ENCODE peak calls at places on chromosomes 7 and 10, in seven cellular contexts. T is mesenchymal stem cell, X is IMR-90, A is H9, F is mesendoderm, S is H1, D is trophoblast cell. Z is an unnamed sample.
A peak's percentile ranks its signal among the peaks of the same experiment; 100 is the strongest.

GRCh38 chr10:12526311-12526710 is 177.0 kb downstream of the CAMK1D start:
- DNase-seq in T (no peak), X (no peak), A (no peak), F (no peak), S (peak; percentile 10), D (no peak), Z (no peak)

GRCh38 chr7:102994567-102994966 is 80.0 kb downstream of the FBXL13 start:
- DNase-seq in T (no peak), X (no peak), A (no peak), F (no peak), S (no peak), D (no peak), Z (no peak)

GRCh38 chr10:126177414-126178030 is 210.8 kb downstream of the ADAM12 start:
- DNase-seq in T (no peak), X (peak; percentile 38), A (no peak), F (no peak), S (no peak), D (peak; percentile 47), Z (peak; percentile 58)

GRCh38 chr10:120422459-120422858 is 34.6 kb upstream of the PLPP4 start:
- DNase-seq in T (peak; percentile 90), X (peak; percentile 52), A (no peak), F (peak; percentile 42), S (no peak), D (peak; percentile 67), Z (no peak)

GRCh38 chr7:141511370-141512335 is 39.6 kb upstream of the AGK start:
- DNase-seq in T (no peak), X (no peak), A (peak; percentile 62), F (peak; percentile 74), S (peak; percentile 80), D (no peak), Z (no peak)

GRCh38 chr7:92916751-92917369 is 80.5 kb upstream of the CDK6 start:
- DNase-seq in T (peak; percentile 20), X (peak; percentile 44), A (peak; percentile 41), F (peak; percentile 97), S (no peak), D (peak; percentile 97), Z (peak; percentile 64)

GRCh38 chr7:15015545-15016314 is 113.2 kb upstream of the DGKB start:
- DNase-seq in T (peak; percentile 71), X (peak; percentile 49), A (peak; percentile 86), F (peak; percentile 96), S (peak; percentile 55), D (peak; percentile 87), Z (peak; percentile 62)

GRCh38 chr7:128829391-128830166 is 627 bp upstream of the FLNC start:
- DNase-seq in T (peak; percentile 80), X (peak; percentile 84), A (no peak), F (peak; percentile 84), S (no peak), D (peak; percentile 16), Z (no peak)

GRCh38 chr7:30750574-30751256 is 1.2 kb upstream of the INMT start:
- DNase-seq in T (peak; percentile 96), X (peak; percentile 92), A (no peak), F (no peak), S (no peak), D (no peak), Z (no peak)

GRCh38 chr7:44441079-44441478 is 49.4 kb downstream of the NUDCD3 start:
- DNase-seq in T (no peak), X (no peak), A (no peak), F (no peak), S (no peak), D (no peak), Z (no peak)

GRCh38 chr10:33258951-33259350 is 75.5 kb downstream of the NRP1 start:
- DNase-seq in T (peak; percentile 75), X (peak; percentile 73), A (no peak), F (peak; percentile 62), S (no peak), D (peak; percentile 62), Z (peak; percentile 26)

GRCh38 chr7:121394709-121395140 is 1.4 kb downstream of the FAM3C start:
- DNase-seq in T (no peak), X (no peak), A (no peak), F (no peak), S (no peak), D (peak; percentile 21), Z (no peak)

GRCh38 chr7:148058753-148059152 is 531.8 kb upstream of the C7orf33 start:
- DNase-seq in T (no peak), X (no peak), A (no peak), F (no peak), S (no peak), D (no peak), Z (no peak)

DNA sequence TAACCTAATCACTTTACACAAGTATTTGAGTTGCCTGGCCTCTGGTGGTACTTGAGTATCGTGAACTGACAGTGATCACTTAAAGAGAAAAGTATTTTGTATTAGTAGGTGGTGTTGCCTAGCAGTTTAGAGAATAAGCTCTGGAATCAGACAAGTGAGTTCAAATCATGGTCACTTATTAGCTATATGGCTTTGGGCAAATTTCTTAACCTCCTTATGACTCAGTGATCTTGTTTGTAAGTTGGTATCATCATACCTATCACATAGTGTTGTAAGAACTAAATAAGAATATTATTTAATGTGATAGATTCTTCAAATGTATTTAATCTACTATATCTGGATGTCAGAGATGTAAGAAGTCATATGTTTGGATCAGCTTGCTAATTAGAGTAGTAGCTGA is 163.8 kb downstream of the RNF133 start:
- DNase-seq in T (no peak), X (no peak), A (no peak), F (no peak), S (no peak), D (peak; percentile 78), Z (no peak)
- H2BK5ac ChIP-seq in T (no peak overlapping the region), X (no peak overlapping the region), A (no peak overlapping the region), F (no peak overlapping the region), S (no peak overlapping the region), D (no peak overlapping the region), Z (no peak overlapping the region)

GRCh38 chr10:110493832-110494426 is 3.8 kb upstream of the DUSP5 start:
- DNase-seq in T (no peak), X (peak; percentile 42), A (no peak), F (peak; percentile 97), S (no peak), D (peak; percentile 81), Z (no peak)

GRCh38 chr10:110491346-110491745 is 6.4 kb upstream of the DUSP5 start:
- DNase-seq in T (no peak), X (no peak), A (no peak), F (no peak), S (no peak), D (no peak), Z (no peak)

GRCh38 chr10:110494532-110494931 is 3.2 kb upstream of the DUSP5 start:
- DNase-seq in T (no peak), X (peak; percentile 49), A (no peak), F (no peak), S (no peak), D (no peak), Z (no peak)

GRCh38 chr10:110490640-110491039 is 7.1 kb upstream of the DUSP5 start:
- DNase-seq in T (no peak), X (no peak), A (no peak), F (no peak), S (no peak), D (peak; percentile 62), Z (no peak)

DNA sequence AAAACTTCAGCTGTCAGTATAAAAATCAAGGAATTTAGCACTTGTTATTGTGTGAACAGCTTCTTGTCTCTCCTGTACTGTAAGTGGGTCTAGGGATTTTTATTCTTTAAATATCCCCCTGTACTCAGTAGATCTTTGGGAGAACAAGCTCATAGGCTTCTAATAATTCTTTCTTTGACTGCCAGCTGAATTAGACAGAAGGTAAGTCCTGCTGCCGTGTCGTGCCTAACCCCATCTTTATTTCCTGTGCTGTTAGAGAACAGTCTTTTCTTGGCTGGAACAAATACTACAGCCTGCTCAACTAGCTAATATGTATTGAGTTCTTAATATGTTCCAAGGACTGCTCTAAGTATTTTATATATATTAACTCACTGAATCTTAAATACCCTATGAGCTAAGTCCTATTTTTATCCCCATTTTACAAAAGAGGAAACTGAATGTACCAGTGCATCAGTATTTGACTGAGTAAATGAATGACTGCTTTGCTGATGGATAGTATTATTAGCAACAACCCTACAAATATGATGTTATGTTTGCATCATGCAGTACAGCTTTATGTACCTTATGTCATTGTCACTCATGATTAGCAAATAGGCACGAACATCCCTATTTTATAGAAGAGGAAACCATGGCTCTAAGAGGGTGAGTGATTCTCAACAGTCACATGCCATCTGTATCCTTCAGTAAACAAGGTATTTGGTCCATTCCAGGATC is 5.5 kb upstream of the DUSP5 start:
- DNase-seq in T (no peak), X (no peak), A (no peak), F (no peak), S (no peak), D (no peak), Z (no peak)
- H2BK5ac ChIP-seq in T (no peak overlapping the region), X (no peak overlapping the region), A (no peak overlapping the region), F (no peak overlapping the region), S (no peak overlapping the region), D (no peak overlapping the region), Z (no peak overlapping the region)

DNA sequence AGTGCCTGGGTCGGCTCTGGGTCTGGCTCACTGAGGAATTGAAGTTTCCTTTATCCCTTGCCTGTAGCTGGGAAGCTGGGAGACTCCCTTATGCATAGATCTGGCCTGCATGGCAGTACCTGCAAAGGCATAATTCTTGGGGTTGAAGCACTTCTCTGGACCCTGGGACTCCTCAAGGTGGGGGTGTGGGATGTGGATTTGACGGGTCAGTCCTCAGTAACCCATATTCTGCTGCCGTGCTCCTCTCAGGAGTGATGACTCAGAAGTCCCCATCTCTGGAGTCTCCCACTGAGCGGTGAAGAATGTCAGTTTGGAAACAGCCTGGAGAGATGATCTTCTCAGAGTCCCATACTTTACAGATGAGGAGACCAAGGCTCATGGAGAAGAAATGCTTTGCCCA is 49.0 kb downstream of the SORCS3 start:
- DNase-seq in T (no peak), X (no peak), A (no peak), F (no peak), S (peak; percentile 23), D (no peak), Z (no peak)
- H2BK5ac ChIP-seq in T (no peak overlapping the region), X (no peak overlapping the region), A (no peak overlapping the region), F (no peak overlapping the region), S (no peak overlapping the region), D (no peak overlapping the region), Z (no peak overlapping the region)

GRCh38 chr7:84677386-84677785 is 482.8 kb upstream of the SEMA3A start:
- DNase-seq in T (no peak), X (no peak), A (no peak), F (no peak), S (no peak), D (peak; percentile 60), Z (no peak)
- H2BK5ac ChIP-seq in T (no peak overlapping the region), X (no peak overlapping the region), A (no peak overlapping the region), F (no peak overlapping the region), S (no peak overlapping the region), D (no peak overlapping the region), Z (no peak overlapping the region)

DNA sequence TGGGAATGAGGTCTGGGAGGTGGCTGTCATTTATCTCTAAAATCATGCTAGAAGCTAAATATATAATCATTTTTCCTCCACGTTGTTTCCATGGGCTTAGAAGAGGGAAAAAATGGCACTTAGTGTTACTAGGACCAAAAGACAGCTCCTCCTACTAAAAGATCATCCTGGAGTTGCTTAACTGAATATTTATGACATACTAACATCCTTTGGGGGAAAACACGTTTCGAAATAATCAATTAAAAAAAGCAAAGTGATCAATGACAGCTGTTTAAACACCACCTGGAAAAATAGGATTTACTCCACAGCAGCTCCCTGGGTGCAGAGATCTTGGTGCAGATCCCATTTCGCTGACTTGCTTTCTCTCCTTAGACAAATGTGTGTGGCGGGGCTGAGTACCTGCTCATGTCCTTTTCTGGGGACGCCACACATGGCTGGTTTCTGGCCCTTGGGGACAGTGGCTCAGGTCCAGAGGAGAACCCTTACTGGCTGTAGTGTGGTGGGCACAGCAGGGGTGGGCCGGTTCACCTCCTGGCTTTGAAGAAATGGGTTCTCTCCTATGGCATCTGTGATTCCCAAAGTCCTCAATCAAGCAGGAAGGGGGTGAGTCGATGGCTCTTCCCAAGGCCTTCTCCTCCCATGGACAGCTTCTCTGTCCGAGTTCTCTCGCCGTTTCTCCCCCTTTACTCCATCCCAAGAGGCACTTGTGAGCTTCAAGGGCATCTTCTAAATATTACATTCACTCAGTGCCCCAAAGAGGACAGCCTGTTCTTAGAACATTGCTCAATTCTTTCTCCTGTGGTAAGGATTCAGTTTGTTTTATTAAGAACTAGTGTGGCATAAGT is 156.4 kb upstream of the KLF14 start:
- DNase-seq in T (peak; percentile 78), X (no peak), A (no peak), F (no peak), S (no peak), D (no peak), Z (no peak)
- H2BK5ac ChIP-seq in T (peak overlapping the region; percentile 81), X (peak overlapping the region; percentile 95), A (no peak overlapping the region), F (no peak overlapping the region), S (no peak overlapping the region), D (no peak overlapping the region), Z (no peak overlapping the region)